ENCODE peak calls at places on chromosomes 2 and 18, in nine cellular contexts. H is endodermal cell; J is BE2C; I is stimulated activated CD4-positive, alpha-beta T cell treated with anti-CD3 and anti-CD28 coated beads, Interleukin-2, amount 100 ng/mL, for 24 hours; A is CD8-positive, alpha-beta T cell; L is activated CD8-positive, alpha-beta memory T cell treated with anti-CD3 and anti-CD28 coated beads, Interleukin-2, amount 50 U/mL, for 48 hours; B is midbrain; N is stimulated activated CD8-positive, alpha-beta memory T cell treated with anti-CD3 and anti-CD28 coated beads, Interleukin-15, amount 100 ng/mL, for 24 hours; O is chondrocyte. C is an unnamed sample.

GRCh38 chr18:52152036-52152435 is 188.0 kb upstream of the DCC start:
- DNase-seq in H (no peak), J (no peak), I (no peak), A (no peak), L (no peak), B (no peak), N (no peak), O (no peak), C (no peak)

GRCh38 chr2:71789556-71790219 is 336.3 kb downstream of the DYSF start:
- DNase-seq in H (peak; percentile 42), J (no peak), I (peak; percentile 13), A (no peak), L (peak; percentile 13), B (no peak), N (no peak), O (no peak), C (no peak)

GRCh38 chr2:25331686-25332365 is 9.9 kb downstream of the DNMT3A start:
- DNase-seq in H (no peak), J (peak; percentile 75), I (peak; percentile 73), A (no peak), L (no peak), B (no peak), N (no peak), O (no peak), C (peak; percentile 73)

GRCh38 chr2:188395903-188396699 is 104.4 kb downstream of the GULP1 start:
- DNase-seq in H (peak; percentile 71), J (peak; percentile 45), I (no peak), A (no peak), L (no peak), B (no peak), N (no peak), O (no peak), C (no peak)

GRCh38 chr2:143530753-143531152 is 401.5 kb downstream of the ARHGAP15 start:
- DNase-seq in H (no peak), J (peak; percentile 39), I (no peak), A (no peak), L (no peak), B (no peak), N (no peak), O (no peak), C (no peak)

GRCh38 chr2:234322766-234323465 is 174.0 kb downstream of the ARL4C start:
- DNase-seq in H (no peak), J (no peak), I (no peak), A (no peak), L (no peak), B (no peak), N (no peak), O (no peak), C (no peak)

GRCh38 chr2:201807452-201807980 is 1.2 kb downstream of the CDK15 start:
- DNase-seq in H (no peak), J (peak; percentile 78), I (no peak), A (no peak), L (no peak), B (no peak), N (no peak), O (no peak), C (no peak)

GRCh38 chr18:31977270-31977872 is 34.4 kb upstream of the TRAPPC8 start:
- DNase-seq in H (peak; percentile 87), J (peak; percentile 38), I (peak; percentile 32), A (no peak), L (no peak), B (peak; percentile 62), N (no peak), O (no peak), C (peak; percentile 14)